ENCODE peak calls at places on chromosomes 11 and 22, in seven cellular contexts. X is NCI-H446 treated with DMSO at 0.1 percent for 48 hours, C is A172, O is AML-193, V is MM.1S, U is HTR-8/SVneo, L is mesenchymal stem cell. R is an unnamed sample.

GRCh38 chr11:3182462-3182852 is 17.3 kb upstream of the OSBPL5 start:
- DNase-seq in X (no peak), C (no peak), O (no peak), V (no peak), U (no peak), L (no peak), R (no peak)

GRCh38 chr11:73549367-73549766 is 48.5 kb downstream of the FAM168A start:
- DNase-seq in X (no peak), C (no peak), O (no peak), V (no peak), U (no peak), L (no peak), R (no peak)

GRCh38 chr22:30386960-30387848 is at the start of gene RNF215:
- DNase-seq in X (peak; percentile 27), C (peak; percentile 34), O (peak; percentile 36), V (peak; percentile 83), U (peak; percentile 72), L (peak; percentile 74), R (peak; percentile 95)

GRCh38 chr22:19597399-19597735 is 73.2 kb upstream of the CLDN5 start:
- DNase-seq in X (no peak), C (no peak), O (no peak), V (no peak), U (no peak), L (peak; percentile 5), R (no peak)

GRCh38 chr11:10497371-10498021 is 42.4 kb downstream of the AMPD3 start:
- DNase-seq in X (no peak), C (no peak), O (no peak), V (no peak), U (no peak), L (no peak), R (no peak)

GRCh38 chr22:24506802-24507438 is 11.8 kb downstream of the UPB1 start:
- DNase-seq in X (no peak), C (peak; percentile 28), O (no peak), V (no peak), U (no peak), L (peak; percentile 90), R (peak; percentile 31)

GRCh38 chr22:45575173-45575572 is 72.5 kb downstream of the FBLN1 start:
- DNase-seq in X (no peak), C (no peak), O (no peak), V (no peak), U (no peak), L (no peak), R (no peak)

GRCh38 chr11:22539851-22540376 is 85.7 kb downstream of the FANCF start:
- DNase-seq in X (peak; percentile 98), C (peak; percentile 12), O (no peak), V (peak; percentile 15), U (peak; percentile 7), L (peak; percentile 18), R (peak; percentile 42)

GRCh38 chr22:47355388-47355725 is 592.9 kb downstream of the TBC1D22A start:
- DNase-seq in X (no peak), C (no peak), O (no peak), V (no peak), U (no peak), L (no peak), R (no peak)

R was measured in AG08395.